ENCODE peak calls at places on chromosomes 11 and 22, in nine cellular contexts. R is GM04503; E is activated CD8-positive, alpha-beta memory T cell treated with anti-CD3 and anti-CD28 coated beads, Interleukin-2, amount 10 ng/mL, durations not matched to agents 7 days and 5 days; Q is GF-D8; W is SK-MEL-5; V is head of caudate nucleus; D is progenitor cell of endocrine pancreas; A is activated CD4-positive, alpha-beta T cell treated with anti-CD3 and anti-CD28 coated beads, Interleukin-2, amount 50 U/mL, for 48 hours; P is iPS-NIHi11. F is an unnamed sample.

GRCh38 chr11:32331098-32331497 is 104.2 kb downstream of the WT1 start:
- DNase-seq in R (no peak), E (no peak), Q (no peak), W (peak), V (no peak), D (no peak), A (no peak), P (no peak), F (no peak)

GRCh38 chr11:108483163-108483562 is 15.0 kb downstream of the POGLUT3 start:
- DNase-seq in R (no peak), E (no peak), Q (no peak), W (no peak), V (no peak), D (no peak), A (no peak), P (no peak), F (no peak)

GRCh38 chr11:18408558-18409242 is 3.4 kb upstream of the LDHC start:
- DNase-seq in R (no peak), E (no peak), Q (no peak), W (peak), V (no peak), D (no peak), A (no peak), P (no peak), F (no peak)

GRCh38 chr11:87878373-87878779 is 296.9 kb downstream of the RAB38 start:
- DNase-seq in R (peak), E (no peak), Q (no peak), W (peak), V (peak), D (no peak), A (no peak), P (peak), F (peak)

GRCh38 chr22:45968751-45969413 is 8.1 kb downstream of the WNT7B start:
- DNase-seq in R (no peak), E (no peak), Q (no peak), W (no peak), V (no peak), D (no peak), A (no peak), P (no peak), F (peak)

GRCh38 chr11:61587951-61588695 is 7.2 kb upstream of the SYT7 start:
- DNase-seq in R (no peak), E (peak), Q (no peak), W (peak), V (peak), D (peak), A (peak), P (peak), F (no peak)

GRCh38 chr11:10450451-10451398 is 4.3 kb upstream of the AMPD3 start:
- DNase-seq in R (no peak), E (peak), Q (no peak), W (no peak), V (peak), D (peak), A (peak), P (peak), F (no peak)

GRCh38 chr11:116969694-116970093 is 128.5 kb downstream of the SIK3 start:
- DNase-seq in R (no peak), E (no peak), Q (no peak), W (no peak), V (no peak), D (no peak), A (no peak), P (no peak), F (no peak)

GRCh38 chr11:40288212-40288803 is 1171.1 kb downstream of the LRRC4C start:
- DNase-seq in R (no peak), E (no peak), Q (no peak), W (no peak), V (no peak), D (no peak), A (no peak), P (no peak), F (no peak)

GRCh38 chr22:37675930-37676571 is 615 bp downstream of the LGALS1 start:
- DNase-seq in R (no peak), E (peak), Q (no peak), W (no peak), V (peak), D (no peak), A (peak), P (no peak), F (peak)

GRCh38 chr22:50691521-50691920 is 18.9 kb downstream of the SHANK3 start:
- DNase-seq in R (no peak), E (peak), Q (peak), W (peak), V (no peak), D (no peak), A (peak), P (no peak), F (peak)

GRCh38 chr22:26134654-26135330 is 34.5 kb upstream of the SEZ6L start:
- DNase-seq in R (no peak), E (no peak), Q (no peak), W (peak), V (no peak), D (no peak), A (peak), P (peak), F (peak)

GRCh38 chr11:119496453-119496852 is 73.5 kb upstream of the THY1 start:
- DNase-seq in R (no peak), E (no peak), Q (no peak), W (no peak), V (no peak), D (no peak), A (no peak), P (no peak), F (no peak)

F was measured in LHCN-M2.